ENCODE peak calls at places on chromosomes 16 and 17, in nine cellular contexts. One of them, this sample, is unnamed.

GRCh38 chr16:56667581-56668571 is at the start of gene MT1G:
- DNase-seq in nephron progenitor cell: peak
- DNase-seq in AG09319: no peak
- DNase-seq in IMR-90: no peak
- DNase-seq in B cell: no peak
- DNase-seq in A549: no peak
- DNase-seq in fibroblast of mammary gland: no peak
- DNase-seq in dorsolateral prefrontal cortex: no peak
- DNase-seq in heart left ventricle: peak
- DNase-seq in this sample: no peak

GRCh38 chr17:13281626-13282025 is 263.8 kb upstream of the ELAC2 start:
- DNase-seq in A549: no peak
- DNase-seq in heart left ventricle: no peak
- DNase-seq in AG09319: no peak
- DNase-seq in fibroblast of mammary gland: no peak
- DNase-seq in nephron progenitor cell: no peak
- DNase-seq in dorsolateral prefrontal cortex: no peak
- DNase-seq in B cell: no peak
- DNase-seq in IMR-90: no peak
- DNase-seq in this sample: no peak

GRCh38 chr16:87165151-87165550 is 152.0 kb downstream of the C16orf95 start:
- DNase-seq in IMR-90: no peak
- DNase-seq in fibroblast of mammary gland: no peak
- DNase-seq in nephron progenitor cell: no peak
- DNase-seq in heart left ventricle: no peak
- DNase-seq in B cell: no peak
- DNase-seq in AG09319: no peak
- DNase-seq in dorsolateral prefrontal cortex: no peak
- DNase-seq in A549: no peak
- DNase-seq in this sample: no peak

GRCh38 chr16:46897471-46897870 is 13.3 kb downstream of the GPT2 start:
- DNase-seq in A549: no peak
- DNase-seq in AG09319: no peak
- DNase-seq in fibroblast of mammary gland: no peak
- DNase-seq in nephron progenitor cell: no peak
- DNase-seq in IMR-90: no peak
- DNase-seq in heart left ventricle: peak
- DNase-seq in dorsolateral prefrontal cortex: no peak
- DNase-seq in B cell: no peak
- DNase-seq in this sample: no peak

GRCh38 chr17:40993084-40993483 is 880 bp downstream of the KRTAP3-3 start:
- DNase-seq in B cell: no peak
- DNase-seq in AG09319: no peak
- DNase-seq in A549: no peak
- DNase-seq in dorsolateral prefrontal cortex: no peak
- DNase-seq in IMR-90: no peak
- DNase-seq in fibroblast of mammary gland: no peak
- DNase-seq in heart left ventricle: no peak
- DNase-seq in nephron progenitor cell: no peak
- DNase-seq in this sample: no peak

GRCh38 chr16:73143681-73144370 is 95.9 kb upstream of the ZFHX3 start:
- DNase-seq in AG09319: peak
- DNase-seq in heart left ventricle: no peak
- DNase-seq in nephron progenitor cell: no peak
- DNase-seq in dorsolateral prefrontal cortex: no peak
- DNase-seq in A549: no peak
- DNase-seq in IMR-90: no peak
- DNase-seq in fibroblast of mammary gland: peak
- DNase-seq in B cell: no peak
- DNase-seq in this sample: no peak

GRCh38 chr16:48740964-48741363 is 131.0 kb upstream of the N4BP1 start:
- DNase-seq in heart left ventricle: no peak
- DNase-seq in B cell: no peak
- DNase-seq in dorsolateral prefrontal cortex: no peak
- DNase-seq in nephron progenitor cell: no peak
- DNase-seq in A549: no peak
- DNase-seq in fibroblast of mammary gland: no peak
- DNase-seq in AG09319: no peak
- DNase-seq in IMR-90: no peak
- DNase-seq in this sample: no peak

GRCh38 chr17:46028969-46029565 is 30.0 kb downstream of the STH start:
- DNase-seq in IMR-90: no peak
- DNase-seq in nephron progenitor cell: no peak
- DNase-seq in B cell: peak
- DNase-seq in fibroblast of mammary gland: no peak
- DNase-seq in AG09319: no peak
- DNase-seq in heart left ventricle: no peak
- DNase-seq in A549: no peak
- DNase-seq in dorsolateral prefrontal cortex: no peak
- DNase-seq in this sample: no peak

DNA sequence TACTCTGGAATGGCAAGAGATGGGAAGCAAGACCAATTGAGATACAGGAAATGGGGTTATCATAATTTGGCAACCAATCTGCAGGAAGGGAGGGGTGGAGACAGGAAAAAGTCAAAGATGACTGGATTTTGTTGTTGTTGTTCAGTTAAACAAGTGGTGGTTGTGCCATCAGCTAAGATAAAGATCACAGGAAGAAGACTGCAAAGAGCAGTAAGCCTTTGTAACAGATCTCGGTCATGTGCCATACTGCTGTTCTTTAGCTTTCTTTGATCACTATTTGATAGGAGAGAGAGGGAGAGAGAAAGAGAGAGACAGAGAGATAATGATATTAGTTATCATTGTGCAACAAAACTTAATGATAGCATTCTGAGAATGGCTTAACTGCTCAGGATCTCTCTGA is 404.8 kb downstream of the SHISA9 start:
- DNase-seq in nephron progenitor cell: no peak
- DNase-seq in B cell: no peak
- DNase-seq in A549: no peak
- DNase-seq in AG09319: no peak
- DNase-seq in dorsolateral prefrontal cortex: no peak
- DNase-seq in fibroblast of mammary gland: no peak
- DNase-seq in heart left ventricle: no peak
- DNase-seq in IMR-90: no peak
- DNase-seq in this sample: no peak
- TF ChIP-seq CTCF in nephron progenitor cell: no peak
- TF ChIP-seq CTCF in B cell: no peak
- TF ChIP-seq CTCF in A549: no peak
- TF ChIP-seq CTCF in AG09319: no peak
- TF ChIP-seq CTCF in dorsolateral prefrontal cortex: no peak
- TF ChIP-seq CTCF in fibroblast of mammary gland: no peak
- TF ChIP-seq CTCF in heart left ventricle: no peak
- TF ChIP-seq CTCF in IMR-90: no peak
- TF ChIP-seq CTCF in this sample: no peak

GRCh38 chr17:82648761-82649474 is 674 bp upstream of the WDR45B start:
- DNase-seq in nephron progenitor cell: peak
- DNase-seq in B cell: no peak
- DNase-seq in dorsolateral prefrontal cortex: no peak
- DNase-seq in AG09319: no peak
- DNase-seq in IMR-90: no peak
- DNase-seq in A549: peak
- DNase-seq in heart left ventricle: peak
- DNase-seq in fibroblast of mammary gland: peak
- DNase-seq in this sample: no peak

GRCh38 chr17:82649501-82650261 is 1.4 kb upstream of the WDR45B start:
- DNase-seq in heart left ventricle: peak
- DNase-seq in A549: no peak
- DNase-seq in B cell: no peak
- DNase-seq in IMR-90: no peak
- DNase-seq in dorsolateral prefrontal cortex: no peak
- DNase-seq in AG09319: no peak
- DNase-seq in fibroblast of mammary gland: no peak
- DNase-seq in nephron progenitor cell: no peak
- DNase-seq in this sample: no peak

GRCh38 chr17:82648165-82648668 is at the start of gene WDR45B:
- DNase-seq in fibroblast of mammary gland: peak
- DNase-seq in A549: peak
- DNase-seq in dorsolateral prefrontal cortex: peak
- DNase-seq in nephron progenitor cell: peak
- DNase-seq in IMR-90: peak
- DNase-seq in B cell: peak
- DNase-seq in AG09319: peak
- DNase-seq in heart left ventricle: peak
- DNase-seq in this sample: peak

GRCh38 chr17:82645516-82645915 is 2.7 kb downstream of the WDR45B start:
- DNase-seq in IMR-90: peak
- DNase-seq in fibroblast of mammary gland: peak
- DNase-seq in AG09319: no peak
- DNase-seq in dorsolateral prefrontal cortex: no peak
- DNase-seq in A549: no peak
- DNase-seq in B cell: no peak
- DNase-seq in heart left ventricle: no peak
- DNase-seq in nephron progenitor cell: no peak
- DNase-seq in this sample: no peak

DNA sequence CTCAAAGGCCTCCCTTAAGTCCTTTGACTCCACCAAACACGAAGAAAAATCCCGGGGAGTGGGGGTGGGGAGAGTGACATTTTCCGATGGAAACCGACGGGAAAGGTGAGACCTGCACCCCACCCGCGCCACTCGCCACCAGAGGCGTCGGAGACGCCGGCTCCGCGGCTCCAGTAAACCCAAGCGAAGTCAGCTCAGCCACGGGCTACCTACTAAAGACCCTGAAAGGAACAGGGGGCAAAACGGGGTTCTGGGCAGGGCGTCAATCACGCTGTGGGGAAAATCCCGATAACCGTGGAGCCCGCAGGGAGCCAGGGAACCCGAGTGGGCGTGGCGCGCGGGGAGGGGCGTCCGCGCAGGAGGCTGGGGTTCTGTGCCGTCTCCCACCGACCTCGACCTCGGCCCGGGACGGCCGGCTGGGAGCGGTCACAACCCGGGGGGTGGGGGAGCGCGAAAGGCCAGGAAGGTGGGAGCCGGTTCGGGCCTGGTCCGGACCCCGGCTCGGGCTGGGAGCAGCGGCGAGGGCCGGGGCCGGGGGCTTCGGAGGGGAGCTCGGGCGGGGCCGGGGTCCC is 565 bp downstream of the WDR45B start:
- DNase-seq in heart left ventricle: no peak
- DNase-seq in A549: no peak
- DNase-seq in B cell: peak
- DNase-seq in AG09319: no peak
- DNase-seq in fibroblast of mammary gland: no peak
- DNase-seq in IMR-90: no peak
- DNase-seq in dorsolateral prefrontal cortex: no peak
- DNase-seq in nephron progenitor cell: peak
- DNase-seq in this sample: no peak
- TF ChIP-seq CTCF in heart left ventricle: peak
- TF ChIP-seq CTCF in A549: no peak
- TF ChIP-seq CTCF in B cell: no peak
- TF ChIP-seq CTCF in AG09319: peak
- TF ChIP-seq CTCF in fibroblast of mammary gland: no peak
- TF ChIP-seq CTCF in IMR-90: no peak
- TF ChIP-seq CTCF in dorsolateral prefrontal cortex: no peak
- TF ChIP-seq CTCF in nephron progenitor cell: no peak
- TF ChIP-seq CTCF in this sample: no peak

GRCh38 chr16:10931133-10931532 is 11.1 kb downstream of the DEXI start:
- DNase-seq in B cell: no peak
- DNase-seq in heart left ventricle: no peak
- DNase-seq in fibroblast of mammary gland: no peak
- DNase-seq in IMR-90: no peak
- DNase-seq in nephron progenitor cell: no peak
- DNase-seq in dorsolateral prefrontal cortex: no peak
- DNase-seq in AG09319: no peak
- DNase-seq in A549: no peak
- DNase-seq in this sample: no peak

GRCh38 chr16:10931977-10932632 is 10.2 kb downstream of the DEXI start:
- DNase-seq in nephron progenitor cell: no peak
- DNase-seq in AG09319: no peak
- DNase-seq in A549: no peak
- DNase-seq in fibroblast of mammary gland: no peak
- DNase-seq in heart left ventricle: no peak
- DNase-seq in IMR-90: no peak
- DNase-seq in B cell: no peak
- DNase-seq in dorsolateral prefrontal cortex: no peak
- DNase-seq in this sample: no peak

GRCh38 chr16:10929853-10930754 is 12.2 kb downstream of the DEXI start:
- DNase-seq in fibroblast of mammary gland: no peak
- DNase-seq in B cell: no peak
- DNase-seq in AG09319: no peak
- DNase-seq in IMR-90: no peak
- DNase-seq in heart left ventricle: no peak
- DNase-seq in dorsolateral prefrontal cortex: no peak
- DNase-seq in nephron progenitor cell: no peak
- DNase-seq in A549: no peak
- DNase-seq in this sample: no peak

GRCh38 chr16:10932959-10933710 is 9.1 kb downstream of the DEXI start:
- DNase-seq in heart left ventricle: no peak
- DNase-seq in nephron progenitor cell: no peak
- DNase-seq in B cell: no peak
- DNase-seq in AG09319: no peak
- DNase-seq in IMR-90: no peak
- DNase-seq in A549: no peak
- DNase-seq in dorsolateral prefrontal cortex: no peak
- DNase-seq in fibroblast of mammary gland: no peak
- DNase-seq in this sample: no peak

DNA sequence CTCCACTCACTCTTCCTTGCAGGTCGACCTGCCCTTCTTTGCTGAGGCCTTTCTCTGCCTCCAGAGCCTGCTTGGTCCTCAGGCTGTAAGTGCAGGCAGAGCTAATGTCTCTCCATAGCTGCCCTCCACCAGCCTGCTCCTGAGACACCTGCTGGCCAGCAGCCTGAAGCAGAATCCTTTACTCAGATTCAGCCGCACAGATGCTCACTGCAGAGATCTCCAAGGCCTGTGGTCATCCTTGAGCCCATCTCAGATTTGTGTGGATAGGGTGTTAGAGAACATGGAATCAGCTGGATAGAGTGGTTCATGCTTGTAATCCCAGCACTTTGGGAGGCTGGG is 11.5 kb downstream of the DEXI start:
- DNase-seq in B cell: no peak
- DNase-seq in A549: no peak
- DNase-seq in dorsolateral prefrontal cortex: no peak
- DNase-seq in AG09319: no peak
- DNase-seq in fibroblast of mammary gland: no peak
- DNase-seq in nephron progenitor cell: no peak
- DNase-seq in IMR-90: no peak
- DNase-seq in heart left ventricle: no peak
- DNase-seq in this sample: no peak
- TF ChIP-seq CTCF in B cell: no peak
- TF ChIP-seq CTCF in A549: no peak
- TF ChIP-seq CTCF in dorsolateral prefrontal cortex: no peak
- TF ChIP-seq CTCF in AG09319: no peak
- TF ChIP-seq CTCF in fibroblast of mammary gland: no peak
- TF ChIP-seq CTCF in nephron progenitor cell: no peak
- TF ChIP-seq CTCF in IMR-90: no peak
- TF ChIP-seq CTCF in heart left ventricle: no peak
- TF ChIP-seq CTCF in this sample: no peak

DNA sequence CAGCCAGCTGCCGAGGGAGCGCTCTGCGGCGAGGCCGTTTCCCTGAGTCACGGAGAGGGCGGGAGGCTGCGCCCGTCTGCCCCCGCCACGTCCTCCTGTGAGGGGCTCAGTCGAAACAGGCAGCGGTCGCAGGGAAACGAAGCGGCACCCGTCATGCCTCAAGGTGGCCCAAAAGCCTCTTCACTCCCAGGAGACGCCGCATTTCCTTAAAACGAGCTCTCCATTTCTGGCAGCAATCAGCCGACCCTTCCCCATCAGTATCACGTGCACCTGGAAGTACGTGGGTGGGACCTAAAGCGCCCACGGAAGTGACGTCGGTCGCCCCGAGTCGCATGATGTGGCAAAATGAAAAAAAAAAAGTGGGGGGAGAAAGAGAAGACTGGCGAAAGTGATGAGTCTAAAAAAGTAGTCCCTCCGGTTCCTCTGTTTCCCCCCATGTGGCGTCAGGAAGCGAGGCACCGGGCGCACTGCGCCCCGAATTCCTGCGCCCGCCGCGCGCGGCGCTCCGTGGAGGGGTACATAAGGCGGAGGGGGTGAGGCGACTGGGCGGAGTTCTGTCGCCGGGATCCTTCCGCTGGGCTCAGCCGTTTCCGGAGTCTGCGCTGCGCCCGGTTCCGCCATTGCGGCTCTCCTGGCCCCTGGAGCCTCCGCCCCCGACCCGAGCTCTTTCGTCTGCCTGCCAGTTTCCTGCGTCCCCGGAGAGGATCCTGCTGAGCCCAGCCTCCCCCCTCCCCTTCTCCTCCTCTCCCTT is at the start of gene CLTC:
- DNase-seq in heart left ventricle: peak
- DNase-seq in A549: peak
- DNase-seq in AG09319: peak
- DNase-seq in IMR-90: peak
- DNase-seq in fibroblast of mammary gland: peak
- DNase-seq in B cell: peak
- DNase-seq in dorsolateral prefrontal cortex: peak
- DNase-seq in nephron progenitor cell: peak
- DNase-seq in this sample: peak
- TF ChIP-seq CTCF in heart left ventricle: no peak
- TF ChIP-seq CTCF in A549: no peak
- TF ChIP-seq CTCF in AG09319: no peak
- TF ChIP-seq CTCF in IMR-90: no peak
- TF ChIP-seq CTCF in fibroblast of mammary gland: no peak
- TF ChIP-seq CTCF in B cell: no peak
- TF ChIP-seq CTCF in dorsolateral prefrontal cortex: peak
- TF ChIP-seq CTCF in nephron progenitor cell: no peak
- TF ChIP-seq CTCF in this sample: no peak